ENCODE peak calls at places on chromosomes 16 and 17, in six cellular contexts. One of them, this sample, is unnamed.
A peak's percentile ranks its signal among the peaks of the same experiment; 100 is the strongest.

GRCh38 chr16:25014500-25015147 is 545 bp downstream of the ARHGAP17 start:
- DNase-seq in neural progenitor cell: peak; percentile 77
- DNase-seq in A549: peak; percentile 28
- DNase-seq in pancreas: peak; percentile 31
- DNase-seq in heart left ventricle: peak; percentile 52
- DNase-seq in naive thymus-derived CD4-positive, alpha-beta T cell: peak; percentile 17
- DNase-seq in this sample: peak; percentile 61

GRCh38 chr17:13046361-13046760 is 28.5 kb upstream of the ELAC2 start:
- DNase-seq in neural progenitor cell: no peak
- DNase-seq in heart left ventricle: no peak
- DNase-seq in pancreas: no peak
- DNase-seq in naive thymus-derived CD4-positive, alpha-beta T cell: no peak
- DNase-seq in A549: no peak
- DNase-seq in this sample: no peak

GRCh38 chr16:29809850-29810698 is 1.9 kb upstream of the PRRT2 start:
- DNase-seq in neural progenitor cell: peak; percentile 52
- DNase-seq in A549: no peak
- DNase-seq in heart left ventricle: no peak
- DNase-seq in pancreas: no peak
- DNase-seq in naive thymus-derived CD4-positive, alpha-beta T cell: no peak
- DNase-seq in this sample: no peak

GRCh38 chr17:29091591-29092291 is 48.8 kb downstream of the PIPOX start:
- DNase-seq in A549: no peak
- DNase-seq in heart left ventricle: no peak
- DNase-seq in neural progenitor cell: no peak
- DNase-seq in pancreas: no peak
- DNase-seq in naive thymus-derived CD4-positive, alpha-beta T cell: no peak
- DNase-seq in this sample: no peak

GRCh38 chr16:87047221-87048037 is 269.8 kb downstream of the C16orf95 start:
- DNase-seq in heart left ventricle: no peak
- DNase-seq in neural progenitor cell: no peak
- DNase-seq in pancreas: no peak
- DNase-seq in naive thymus-derived CD4-positive, alpha-beta T cell: no peak
- DNase-seq in A549: no peak
- DNase-seq in this sample: no peak

GRCh38 chr16:10601444-10602401 is 21.3 kb upstream of the EMP2 start:
- DNase-seq in naive thymus-derived CD4-positive, alpha-beta T cell: no peak
- DNase-seq in heart left ventricle: peak; percentile 42
- DNase-seq in neural progenitor cell: no peak
- DNase-seq in A549: no peak
- DNase-seq in pancreas: no peak
- DNase-seq in this sample: no peak

GRCh38 chr16:88430524-88431446 is 22.3 kb upstream of the ZFPM1 start:
- DNase-seq in heart left ventricle: no peak
- DNase-seq in A549: no peak
- DNase-seq in pancreas: no peak
- DNase-seq in naive thymus-derived CD4-positive, alpha-beta T cell: peak; percentile 53
- DNase-seq in neural progenitor cell: no peak
- DNase-seq in this sample: no peak

GRCh38 chr17:67994827-67995567 is 1.3 kb downstream of the C17orf58 start:
- DNase-seq in pancreas: no peak
- DNase-seq in A549: peak; percentile 31
- DNase-seq in heart left ventricle: no peak
- DNase-seq in neural progenitor cell: no peak
- DNase-seq in naive thymus-derived CD4-positive, alpha-beta T cell: no peak
- DNase-seq in this sample: no peak

GRCh38 chr17:4771519-4772234 is at the start of gene TM4SF5:
- DNase-seq in heart left ventricle: no peak
- DNase-seq in A549: no peak
- DNase-seq in pancreas: peak; percentile 14
- DNase-seq in neural progenitor cell: no peak
- DNase-seq in naive thymus-derived CD4-positive, alpha-beta T cell: no peak
- DNase-seq in this sample: no peak

GRCh38 chr16:20675488-20676267 is 21.8 kb downstream of the ACSM1 start:
- DNase-seq in pancreas: peak; percentile 55
- DNase-seq in naive thymus-derived CD4-positive, alpha-beta T cell: no peak
- DNase-seq in neural progenitor cell: peak; percentile 15
- DNase-seq in A549: no peak
- DNase-seq in heart left ventricle: peak; percentile 23
- DNase-seq in this sample: no peak

GRCh38 chr16:67068212-67068753 is 39.3 kb downstream of the CBFB start:
- DNase-seq in neural progenitor cell: no peak
- DNase-seq in pancreas: no peak
- DNase-seq in heart left ventricle: no peak
- DNase-seq in A549: no peak
- DNase-seq in naive thymus-derived CD4-positive, alpha-beta T cell: no peak
- DNase-seq in this sample: no peak

GRCh38 chr16:25141648-25142047 is 30.1 kb downstream of the LCMT1 start:
- DNase-seq in naive thymus-derived CD4-positive, alpha-beta T cell: no peak
- DNase-seq in pancreas: no peak
- DNase-seq in neural progenitor cell: no peak
- DNase-seq in A549: no peak
- DNase-seq in heart left ventricle: no peak
- DNase-seq in this sample: no peak

GRCh38 chr17:5629133-5629532 is 44.8 kb upstream of the NLRP1 start:
- DNase-seq in naive thymus-derived CD4-positive, alpha-beta T cell: no peak
- DNase-seq in neural progenitor cell: no peak
- DNase-seq in A549: no peak
- DNase-seq in heart left ventricle: no peak
- DNase-seq in pancreas: no peak
- DNase-seq in this sample: no peak

GRCh38 chr16:11256657-11257130 is 690 bp upstream of the SOCS1 start:
- DNase-seq in heart left ventricle: peak; percentile 73
- DNase-seq in A549: peak; percentile 38
- DNase-seq in naive thymus-derived CD4-positive, alpha-beta T cell: no peak
- DNase-seq in pancreas: peak; percentile 45
- DNase-seq in neural progenitor cell: peak; percentile 71
- DNase-seq in this sample: no peak

GRCh38 chr16:69772560-69773254 is 10.6 kb downstream of the WWP2 start:
- DNase-seq in A549: no peak
- DNase-seq in naive thymus-derived CD4-positive, alpha-beta T cell: no peak
- DNase-seq in neural progenitor cell: peak; percentile 13
- DNase-seq in heart left ventricle: no peak
- DNase-seq in pancreas: no peak
- DNase-seq in this sample: no peak

GRCh38 chr17:32875230-32875903 is 1.6 kb downstream of the MYO1D start:
- DNase-seq in A549: no peak
- DNase-seq in heart left ventricle: no peak
- DNase-seq in pancreas: no peak
- DNase-seq in naive thymus-derived CD4-positive, alpha-beta T cell: no peak
- DNase-seq in neural progenitor cell: no peak
- DNase-seq in this sample: no peak

GRCh38 chr16:77647726-77648125 is 74.6 kb upstream of the NUDT7 start:
- DNase-seq in A549: no peak
- DNase-seq in neural progenitor cell: no peak
- DNase-seq in heart left ventricle: no peak
- DNase-seq in naive thymus-derived CD4-positive, alpha-beta T cell: no peak
- DNase-seq in pancreas: no peak
- DNase-seq in this sample: no peak

GRCh38 chr17:74156878-74157277 is 46.6 kb upstream of the RPL38 start:
- DNase-seq in neural progenitor cell: no peak
- DNase-seq in heart left ventricle: no peak
- DNase-seq in A549: no peak
- DNase-seq in naive thymus-derived CD4-positive, alpha-beta T cell: no peak
- DNase-seq in pancreas: no peak
- DNase-seq in this sample: no peak

GRCh38 chr17:39653662-39654331 is 11.4 kb upstream of the TCAP start:
- DNase-seq in neural progenitor cell: no peak
- DNase-seq in naive thymus-derived CD4-positive, alpha-beta T cell: peak; percentile 71
- DNase-seq in pancreas: peak; percentile 48
- DNase-seq in heart left ventricle: no peak
- DNase-seq in A549: peak; percentile 91
- DNase-seq in this sample: no peak

GRCh38 chr16:75019007-75019406 is 20.2 kb downstream of the ZNRF1 start:
- DNase-seq in heart left ventricle: no peak
- DNase-seq in naive thymus-derived CD4-positive, alpha-beta T cell: no peak
- DNase-seq in A549: no peak
- DNase-seq in neural progenitor cell: no peak
- DNase-seq in pancreas: no peak
- DNase-seq in this sample: no peak

GRCh38 chr16:3256876-3257465 is 538 bp upstream of the MEFV start:
- DNase-seq in neural progenitor cell: no peak
- DNase-seq in naive thymus-derived CD4-positive, alpha-beta T cell: no peak
- DNase-seq in pancreas: no peak
- DNase-seq in heart left ventricle: no peak
- DNase-seq in A549: no peak
- DNase-seq in this sample: no peak

GRCh38 chr16:84839956-84840355 is 20.2 kb downstream of the CRISPLD2 start:
- DNase-seq in A549: peak; percentile 58
- DNase-seq in naive thymus-derived CD4-positive, alpha-beta T cell: no peak
- DNase-seq in neural progenitor cell: peak; percentile 51
- DNase-seq in pancreas: no peak
- DNase-seq in heart left ventricle: no peak
- DNase-seq in this sample: no peak

GRCh38 chr17:18033442-18034099 is 5.4 kb downstream of the ATPAF2 start:
- DNase-seq in naive thymus-derived CD4-positive, alpha-beta T cell: no peak
- DNase-seq in heart left ventricle: peak; percentile 70
- DNase-seq in A549: peak; percentile 86
- DNase-seq in neural progenitor cell: peak; percentile 86
- DNase-seq in pancreas: peak; percentile 53
- DNase-seq in this sample: no peak

GRCh38 chr17:68533887-68534700 is 21.9 kb downstream of the PRKAR1A start:
- DNase-seq in heart left ventricle: no peak
- DNase-seq in neural progenitor cell: no peak
- DNase-seq in A549: no peak
- DNase-seq in pancreas: no peak
- DNase-seq in naive thymus-derived CD4-positive, alpha-beta T cell: no peak
- DNase-seq in this sample: no peak

GRCh38 chr17:42249681-42250446 is 26.3 kb downstream of the STAT5B start:
- DNase-seq in A549: no peak
- DNase-seq in neural progenitor cell: no peak
- DNase-seq in heart left ventricle: no peak
- DNase-seq in naive thymus-derived CD4-positive, alpha-beta T cell: no peak
- DNase-seq in pancreas: no peak
- DNase-seq in this sample: no peak

GRCh38 chr17:66322764-66323163 is 20.4 kb downstream of the PRKCA start:
- DNase-seq in heart left ventricle: no peak
- DNase-seq in neural progenitor cell: no peak
- DNase-seq in A549: no peak
- DNase-seq in naive thymus-derived CD4-positive, alpha-beta T cell: no peak
- DNase-seq in pancreas: no peak
- DNase-seq in this sample: no peak

GRCh38 chr17:9904277-9905077 is 594 bp downstream of the RCVRN start:
- DNase-seq in pancreas: no peak
- DNase-seq in naive thymus-derived CD4-positive, alpha-beta T cell: no peak
- DNase-seq in neural progenitor cell: no peak
- DNase-seq in A549: no peak
- DNase-seq in heart left ventricle: no peak
- DNase-seq in this sample: no peak
- H3K9me3 ChIP-seq in pancreas: no peaks in the 10 kb centered on the region
- H3K9me3 ChIP-seq in naive thymus-derived CD4-positive, alpha-beta T cell: no peaks in the 10 kb centered on the region
- H3K9me3 ChIP-seq in neural progenitor cell: no peaks in the 10 kb centered on the region
- H3K9me3 ChIP-seq in A549: no peaks in the 10 kb centered on the region
- H3K9me3 ChIP-seq in heart left ventricle: no peaks in the 10 kb centered on the region
- H3K9me3 ChIP-seq in this sample: no peaks in the 10 kb centered on the region

DNA sequence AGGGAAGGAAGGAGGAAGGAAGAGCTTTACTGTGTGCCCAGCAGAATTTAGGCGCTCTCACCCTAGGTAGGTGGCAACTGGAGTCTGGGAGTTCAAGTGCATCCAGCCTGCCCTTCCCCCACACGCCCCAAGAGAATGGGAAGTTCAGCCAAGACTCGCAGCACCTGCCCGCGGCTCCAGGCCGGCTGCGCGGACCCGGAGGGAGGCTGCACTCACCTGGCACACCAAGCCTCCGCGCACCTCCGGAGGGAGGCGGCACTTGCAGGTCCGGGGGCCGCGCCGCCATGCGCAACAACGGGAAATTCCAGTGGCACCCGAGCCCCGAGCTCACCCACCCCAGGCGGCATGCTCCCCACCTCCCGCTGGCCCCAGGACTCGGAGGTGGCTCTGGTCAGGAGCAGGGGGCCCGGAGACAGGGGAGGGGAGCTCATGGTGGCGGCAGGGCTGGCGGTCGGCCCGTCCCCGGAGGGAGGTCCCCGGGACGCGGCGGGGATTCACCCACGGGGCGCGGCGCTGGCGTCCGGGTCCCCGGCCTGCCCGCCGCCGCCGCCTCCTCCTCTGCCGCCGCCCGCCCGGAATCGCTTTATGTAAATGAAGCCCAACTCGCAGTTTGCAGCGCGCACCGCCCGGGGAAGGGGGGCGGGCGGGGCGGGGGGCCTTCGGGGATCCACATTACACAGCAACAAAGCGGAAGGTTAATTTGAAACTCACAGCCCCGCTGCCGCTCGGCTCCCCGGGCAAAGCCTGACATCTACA is at the start of gene ZFHX3:
- DNase-seq in A549: no peak
- DNase-seq in neural progenitor cell: peak; percentile 89
- DNase-seq in heart left ventricle: peak; percentile 78
- DNase-seq in naive thymus-derived CD4-positive, alpha-beta T cell: peak; percentile 30
- DNase-seq in pancreas: peak; percentile 80
- DNase-seq in this sample: peak; percentile 90
- H3K4me1 ChIP-seq in A549: peaks cover 85% of the 10 kb centered on the region
- H3K4me1 ChIP-seq in neural progenitor cell: peaks cover 47% of the 10 kb centered on the region
- H3K4me1 ChIP-seq in heart left ventricle: peaks cover 48% of the 10 kb centered on the region
- H3K4me1 ChIP-seq in naive thymus-derived CD4-positive, alpha-beta T cell: no peaks in the 10 kb centered on the region
- H3K4me1 ChIP-seq in pancreas: peaks cover 44% of the 10 kb centered on the region
- H3K4me1 ChIP-seq in this sample: no peaks in the 10 kb centered on the region

GRCh38 chr17:45172232-45172540 is 10.5 kb downstream of the HEXIM2 start:
- DNase-seq in neural progenitor cell: no peak
- DNase-seq in pancreas: no peak
- DNase-seq in heart left ventricle: no peak
- DNase-seq in A549: no peak
- DNase-seq in naive thymus-derived CD4-positive, alpha-beta T cell: no peak
- DNase-seq in this sample: no peak
- H3K4me3 ChIP-seq in neural progenitor cell: no peak overlapping the region
- H3K4me3 ChIP-seq in pancreas: no peak overlapping the region
- H3K4me3 ChIP-seq in heart left ventricle: peak overlapping the region; percentile 30
- H3K4me3 ChIP-seq in A549: peak overlapping the region; percentile 36
- H3K4me3 ChIP-seq in naive thymus-derived CD4-positive, alpha-beta T cell: peak overlapping the region; percentile 65
- H3K4me3 ChIP-seq in this sample: peak overlapping the region; percentile 34

GRCh38 chr17:82947051-82947991 is 107.5 kb upstream of the ZNF750 start:
- DNase-seq in heart left ventricle: no peak
- DNase-seq in naive thymus-derived CD4-positive, alpha-beta T cell: no peak
- DNase-seq in A549: no peak
- DNase-seq in neural progenitor cell: no peak
- DNase-seq in pancreas: no peak
- DNase-seq in this sample: no peak

GRCh38 chr17:82944990-82945389 is 105.2 kb upstream of the ZNF750 start:
- DNase-seq in naive thymus-derived CD4-positive, alpha-beta T cell: no peak
- DNase-seq in pancreas: no peak
- DNase-seq in A549: no peak
- DNase-seq in heart left ventricle: no peak
- DNase-seq in neural progenitor cell: no peak
- DNase-seq in this sample: no peak

GRCh38 chr17:82948081-82948511 is 108.3 kb upstream of the ZNF750 start:
- DNase-seq in neural progenitor cell: no peak
- DNase-seq in A549: no peak
- DNase-seq in pancreas: no peak
- DNase-seq in naive thymus-derived CD4-positive, alpha-beta T cell: no peak
- DNase-seq in heart left ventricle: no peak
- DNase-seq in this sample: no peak

GRCh38 chr17:82943751-82944150 is 103.9 kb upstream of the ZNF750 start:
- DNase-seq in pancreas: no peak
- DNase-seq in heart left ventricle: no peak
- DNase-seq in A549: no peak
- DNase-seq in neural progenitor cell: no peak
- DNase-seq in naive thymus-derived CD4-positive, alpha-beta T cell: no peak
- DNase-seq in this sample: no peak

GRCh38 chr17:82946081-82946480 is 106.3 kb upstream of the ZNF750 start:
- DNase-seq in pancreas: no peak
- DNase-seq in neural progenitor cell: no peak
- DNase-seq in naive thymus-derived CD4-positive, alpha-beta T cell: no peak
- DNase-seq in A549: no peak
- DNase-seq in heart left ventricle: no peak
- DNase-seq in this sample: no peak
- H3K9me3 ChIP-seq in pancreas: no peaks in the 10 kb centered on the region
- H3K9me3 ChIP-seq in neural progenitor cell: peaks cover 29% of the 10 kb centered on the region
- H3K9me3 ChIP-seq in naive thymus-derived CD4-positive, alpha-beta T cell: no peaks in the 10 kb centered on the region
- H3K9me3 ChIP-seq in A549: peaks cover 80% of the 10 kb centered on the region
- H3K9me3 ChIP-seq in heart left ventricle: peaks cover 33% of the 10 kb centered on the region
- H3K9me3 ChIP-seq in this sample: peaks cover 36% of the 10 kb centered on the region